ENCODE peak calls at places on chromosomes 5 and 9, in four cellular contexts. N is K562, B is GM12878, Q is HepG2. I is an unnamed sample.

GRCh38 chr9:33044677-33045282 is 19.7 kb downstream of the DNAJA1 start:
- DNase-seq in Q (no peak), N (no peak), B (no peak), I (peak)

GRCh38 chr5:59436364-59437158 is 457.0 kb downstream of the PDE4D start:
- DNase-seq in B (no peak), Q (no peak), N (no peak), I (no peak)

GRCh38 chr5:148697177-148697820 is 43.0 kb upstream of the HTR4 start:
- DNase-seq in N (peak), B (no peak), Q (no peak), I (no peak)

GRCh38 chr5:39780341-39780740 is 355.6 kb upstream of the DAB2 start:
- DNase-seq in N (no peak), B (no peak), Q (no peak), I (no peak)

GRCh38 chr9:113623851-113624485 is 160.4 kb downstream of the RGS3 start:
- DNase-seq in Q (no peak), B (no peak), N (no peak), I (no peak)

GRCh38 chr9:126173401-126173800 is 153.2 kb upstream of the MVB12B start:
- DNase-seq in Q (no peak), N (no peak), B (no peak), I (no peak)

GRCh38 chr5:150070821-150071220 is 15.5 kb downstream of the CSF1R start:
- DNase-seq in N (no peak), Q (no peak), B (no peak), I (no peak)

GRCh38 chr5:61228691-61229280 is 66.5 kb upstream of the SMIM15 start:
- DNase-seq in Q (no peak), B (no peak), N (no peak), I (no peak)

GRCh38 chr5:59525957-59526356 is 367.6 kb downstream of the PDE4D start:
- DNase-seq in B (no peak), Q (peak), N (no peak), I (no peak)

GRCh38 chr9:95092321-95093072 is 225.0 kb downstream of the FANCC start:
- DNase-seq in N (no peak), B (no peak), Q (no peak), I (no peak)

GRCh38 chr5:120096413-120096812 is 367.7 kb upstream of the PRR16 start:
- DNase-seq in B (no peak), Q (no peak), N (no peak), I (peak)

GRCh38 chr5:142295084-142295758 is 29.6 kb downstream of the SPRY4 start:
- DNase-seq in B (no peak), N (peak), Q (no peak), I (no peak)

GRCh38 chr5:30878751-30879150 is 314.7 kb upstream of the CDH6 start:
- DNase-seq in N (no peak), B (no peak), Q (no peak), I (no peak)

GRCh38 chr5:138712791-138713190 is 40.4 kb upstream of the CTNNA1 start:
- DNase-seq in B (no peak), Q (no peak), N (no peak), I (no peak)

GRCh38 chr5:38338455-38338854 is 80.1 kb downstream of the EGFLAM start:
- DNase-seq in Q (peak), B (no peak), N (no peak), I (no peak)

GRCh38 chr5:147935032-147935431 is 28.7 kb upstream of the C5orf46 start:
- DNase-seq in N (no peak), B (no peak), Q (peak), I (peak)

GRCh38 chr5:138188632-138189031 is 9.7 kb downstream of the KIF20A start:
- DNase-seq in N (no peak), Q (no peak), B (no peak), I (no peak)

GRCh38 chr5:168669668-168670378 is 90.7 kb upstream of the PANK3 start:
- DNase-seq in B (no peak), Q (no peak), N (no peak), I (no peak)

GRCh38 chr5:150619359-150620230 is 20.9 kb upstream of the SYNPO start:
- DNase-seq in N (no peak), Q (no peak), B (no peak), I (no peak)

GRCh38 chr9:91240596-91240995 is 121.1 kb downstream of the AUH start:
- DNase-seq in B (no peak), Q (no peak), N (no peak), I (no peak)

GRCh38 chr5:149808264-149808982 is 78.3 kb downstream of the PPARGC1B start:
- DNase-seq in N (no peak), Q (no peak), B (no peak), I (no peak)

GRCh38 chr5:142012186-142012785 is 541 bp downstream of the GNPDA1 start:
- DNase-seq in N (peak), Q (peak), B (no peak), I (peak)

GRCh38 chr5:170173227-170173626 is 59.6 kb upstream of the C5orf58 start:
- DNase-seq in Q (no peak), N (no peak), B (no peak), I (peak)

GRCh38 chr9:105151686-105151995 is 92.8 kb upstream of the SLC44A1 start:
- DNase-seq in B (no peak), Q (no peak), N (no peak), I (no peak)

GRCh38 chr5:66144799-66145390 is 795 bp downstream of the SREK1 start:
- DNase-seq in N (no peak), Q (peak), B (no peak), I (peak)

GRCh38 chr5:181190711-181191525 is 14.1 kb downstream of the TRIM7 start:
- DNase-seq in B (no peak), Q (no peak), N (no peak), I (no peak)

GRCh38 chr9:133760713-133761290 is 22.6 kb upstream of the SARDH start:
- DNase-seq in Q (no peak), N (no peak), B (no peak), I (no peak)

GRCh38 chr5:140251527-140251973 is 51.4 kb downstream of the PFDN1 start:
- DNase-seq in B (peak), N (no peak), Q (no peak), I (peak)

GRCh38 chr5:143315929-143316328 is 87.6 kb downstream of the NR3C1 start:
- DNase-seq in N (no peak), B (no peak), Q (no peak), I (no peak)

GRCh38 chr9:16401720-16402119 is 468.8 kb downstream of the BNC2 start:
- DNase-seq in B (no peak), Q (no peak), N (no peak), I (no peak)

GRCh38 chr5:141508808-141509611 is 20.1 kb downstream of the PCDHGC5 start:
- DNase-seq in N (no peak), Q (peak), B (no peak), I (no peak)

DNA sequence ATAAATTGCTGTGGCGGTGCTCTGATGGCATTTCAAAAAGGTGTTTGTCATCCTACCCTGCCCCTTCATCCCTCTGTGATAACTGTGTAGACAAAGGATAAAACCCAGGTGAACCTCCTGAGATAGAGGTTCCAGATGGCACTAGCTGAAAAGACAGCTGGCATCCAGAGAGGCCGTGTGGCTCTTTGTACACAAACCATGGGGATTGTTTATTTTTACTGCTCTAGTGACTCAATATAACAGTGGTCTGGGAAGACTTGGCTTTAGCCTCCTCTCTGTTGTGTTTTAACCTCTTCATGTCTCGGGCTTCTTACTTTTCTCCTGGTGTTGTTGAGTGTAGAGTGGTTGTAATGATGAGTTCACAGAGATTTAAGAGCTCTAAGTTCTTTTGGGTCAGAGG is 48.8 kb downstream of the SH3GL2 start:
- DNase-seq in N (no peak), Q (no peak), B (no peak), I (no peak)
- TF ChIP-seq MYC in N (no peak), Q (no peak), B (no peak), I (no peak)

DNA sequence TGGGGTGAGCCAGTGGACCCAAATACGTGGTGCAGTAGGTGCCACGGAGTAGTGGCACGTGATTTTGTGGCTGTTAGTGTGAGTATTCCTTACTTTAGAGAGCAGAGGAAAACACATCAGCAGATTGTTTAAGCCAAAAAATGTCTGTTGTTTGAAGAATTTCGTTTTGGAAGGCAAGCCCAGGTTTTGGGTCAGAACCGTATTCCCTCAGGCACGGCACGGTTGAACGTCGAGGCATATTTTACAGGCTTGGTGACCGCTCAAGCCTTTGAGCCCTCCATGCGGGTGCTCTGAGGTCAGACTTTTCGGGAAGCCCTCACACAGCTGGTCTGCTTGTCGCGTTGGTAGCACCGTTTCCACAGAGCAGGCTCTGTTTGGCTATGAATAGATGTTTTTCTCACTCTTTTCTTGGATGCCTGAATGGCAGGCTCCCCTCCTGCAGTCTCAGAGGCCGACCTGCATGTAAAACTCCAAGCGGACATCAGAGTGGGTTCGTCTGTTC is 27.2 kb downstream of the NEK6 start:
- DNase-seq in N (no peak), Q (no peak), B (no peak), I (no peak)
- TF ChIP-seq CEBPB in N (no peak), Q (no peak), B (no peak), I (no peak)

GRCh38 chr5:176754376-176754942 is 55.9 kb upstream of the UNC5A start:
- DNase-seq in Q (no peak), B (no peak), N (no peak), I (no peak)
- TF ChIP-seq MYC in Q (no peak), B (no peak), N (no peak), I (no peak)

DNA sequence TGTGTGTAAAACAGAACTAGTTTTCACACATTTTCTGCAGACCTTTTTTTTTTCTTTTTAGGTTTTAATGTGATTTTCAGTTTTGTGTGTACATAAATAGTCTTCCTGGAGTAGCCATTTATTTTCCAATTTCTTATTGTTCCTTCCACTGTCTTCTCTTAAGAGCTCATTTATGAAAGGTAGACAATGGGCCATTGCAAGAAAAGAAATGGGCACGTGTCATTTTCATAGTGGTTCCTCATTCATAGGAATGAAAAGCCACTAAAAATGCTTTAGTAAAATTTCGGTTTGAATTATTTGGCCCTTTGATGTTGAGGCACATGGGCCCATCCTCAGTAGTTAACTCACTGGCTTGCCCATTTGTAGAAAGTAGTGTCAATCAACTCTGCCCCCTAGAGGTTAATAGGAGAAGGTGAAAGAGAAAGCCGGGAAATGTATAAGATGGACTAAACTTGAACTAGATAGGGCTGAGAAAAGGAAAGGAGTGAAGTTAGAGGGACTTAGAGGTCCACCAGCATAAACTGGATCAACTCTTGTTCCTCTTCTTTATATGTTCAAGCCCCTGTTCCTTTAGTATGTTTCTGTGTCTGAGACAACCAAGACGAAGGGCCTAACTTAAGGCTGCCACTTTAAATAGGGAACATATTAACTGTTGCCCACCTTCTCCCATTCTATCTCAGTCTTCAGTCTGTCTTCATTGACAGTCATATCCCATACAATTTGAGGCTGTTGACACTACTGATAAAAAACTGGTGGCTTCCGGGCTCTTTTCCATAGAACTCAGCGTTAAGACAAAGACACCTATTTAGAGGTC is 72.6 kb downstream of the SMARCA2 start:
- DNase-seq in N (peak), B (peak), Q (peak), I (peak)
- TF ChIP-seq CEBPB in N (no peak), B (no peak), Q (no peak), I (no peak)

GRCh38 chr5:134792287-134792686 is 33.7 kb downstream of the DDX46 start:
- DNase-seq in Q (no peak), B (no peak), N (no peak), I (no peak)

GRCh38 chr5:134794819-134795218 is 36.2 kb downstream of the DDX46 start:
- DNase-seq in B (no peak), N (no peak), Q (no peak), I (no peak)

GRCh38 chr5:134793111-134793510 is 34.5 kb downstream of the DDX46 start:
- DNase-seq in B (no peak), N (no peak), Q (no peak), I (no peak)

GRCh38 chr5:134798468-134798867 is 39.9 kb downstream of the DDX46 start:
- DNase-seq in B (no peak), Q (no peak), N (no peak), I (no peak)

DNA sequence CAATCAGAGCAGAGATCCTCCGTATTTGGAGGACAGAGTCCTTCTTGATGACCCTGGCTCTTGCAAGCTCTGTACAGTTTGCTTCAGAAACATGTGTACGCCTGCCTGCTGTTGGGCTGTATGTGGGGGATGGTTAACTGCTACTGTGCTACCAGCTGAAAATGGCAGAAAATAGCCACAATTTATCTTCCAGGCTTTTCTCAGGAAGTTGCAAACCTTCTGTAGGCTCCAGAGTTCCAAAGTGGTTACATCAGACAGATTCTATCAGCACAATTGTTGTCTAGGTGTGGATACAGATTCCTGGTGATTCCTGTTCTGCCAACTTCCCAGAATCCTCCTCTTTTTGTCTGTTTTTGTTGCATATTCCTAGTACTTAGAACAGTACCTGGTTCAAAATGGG is 35.6 kb downstream of the DDX46 start:
- DNase-seq in Q (no peak), N (no peak), B (no peak), I (no peak)
- TF ChIP-seq MYC in Q (no peak), N (no peak), B (no peak), I (no peak)